ENCODE peak calls at places on chromosome 15, in five cellular contexts. B, Z, N, D and G are unnamed samples.

GRCh38 chr15:99651023-99651807 is 82.0 kb downstream of the LYSMD4 start:
- DNase-seq in B (no peak), Z (no peak), N (no peak), D (no peak), G (no peak)

GRCh38 chr15:39593071-39594055 is 12.5 kb downstream of the THBS1 start:
- DNase-seq in B (no peak), Z (no peak), N (no peak), D (no peak), G (no peak)

GRCh38 chr15:52164631-52165265 is 26.4 kb downstream of the GNB5 start:
- DNase-seq in B (no peak), Z (no peak), N (no peak), D (no peak), G (no peak)

GRCh38 chr15:73927003-73927475 is 777 bp downstream of the LOXL1 start:
- DNase-seq in B (no peak), Z (no peak), N (peak), D (no peak), G (no peak)

GRCh38 chr15:25847066-25847465 is 16.1 kb downstream of the ATP10A start:
- DNase-seq in B (no peak), Z (no peak), N (no peak), D (no peak), G (no peak)

GRCh38 chr15:32852771-32853170 is 135.0 kb downstream of the GREM1 start:
- DNase-seq in B (no peak), Z (no peak), N (no peak), D (peak), G (no peak)

GRCh38 chr15:31258260-31258659 is 68.4 kb upstream of the KLF13 start:
- DNase-seq in B (no peak), Z (no peak), N (no peak), D (no peak), G (no peak)

GRCh38 chr15:56996093-56996492 is 77.6 kb downstream of the TCF12 start:
- DNase-seq in B (no peak), Z (no peak), N (no peak), D (no peak), G (no peak)

GRCh38 chr15:77097317-77097721 is 26.4 kb upstream of the TSPAN3 start:
- DNase-seq in B (no peak), Z (no peak), N (no peak), D (no peak), G (no peak)

GRCh38 chr15:55394694-55395093 is 13.5 kb downstream of the CCPG1 start:
- DNase-seq in B (no peak), Z (no peak), N (no peak), D (no peak), G (no peak)

DNA sequence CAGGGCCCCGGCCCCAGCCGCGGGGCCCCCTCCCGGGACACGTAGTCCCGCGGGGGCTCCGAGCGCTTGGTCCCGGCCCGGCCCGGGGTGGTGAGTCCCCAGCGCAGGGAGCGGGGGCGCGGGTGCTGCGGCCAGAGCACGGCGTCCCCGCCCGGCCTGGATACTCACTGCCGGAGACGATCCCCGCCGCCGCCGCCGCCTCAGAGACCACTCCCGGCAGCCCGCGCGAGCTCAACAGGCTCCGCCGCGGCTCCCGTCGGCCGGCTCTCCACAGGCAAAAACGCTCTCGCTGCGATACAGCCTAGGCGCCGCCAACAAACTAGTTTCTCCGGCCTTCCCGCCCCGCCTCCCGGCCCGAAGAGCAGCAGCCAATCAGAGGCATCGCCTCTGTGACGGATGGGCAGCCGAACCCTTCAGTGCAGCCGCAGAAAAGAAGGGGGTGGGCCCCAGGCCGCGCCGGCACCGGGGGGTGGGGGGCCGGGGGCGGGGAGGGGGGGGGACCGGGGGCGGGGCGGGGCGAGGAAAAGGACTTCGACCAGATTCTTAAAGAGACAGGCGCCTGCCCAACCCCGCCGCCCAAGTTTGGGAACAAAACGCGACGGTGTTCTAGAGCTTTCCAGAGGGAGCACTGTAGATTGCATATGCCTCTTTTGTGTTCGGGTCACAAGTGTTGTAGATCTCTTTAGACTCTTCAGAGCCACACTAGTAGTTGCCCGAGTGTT is at the start of gene KLHL25:
- DNase-seq in B (peak), Z (peak), N (peak), D (peak), G (peak)
- TF ChIP-seq POLR2A in B (no peak), Z (peak), N (no peak), D (peak), G (peak)

DNA sequence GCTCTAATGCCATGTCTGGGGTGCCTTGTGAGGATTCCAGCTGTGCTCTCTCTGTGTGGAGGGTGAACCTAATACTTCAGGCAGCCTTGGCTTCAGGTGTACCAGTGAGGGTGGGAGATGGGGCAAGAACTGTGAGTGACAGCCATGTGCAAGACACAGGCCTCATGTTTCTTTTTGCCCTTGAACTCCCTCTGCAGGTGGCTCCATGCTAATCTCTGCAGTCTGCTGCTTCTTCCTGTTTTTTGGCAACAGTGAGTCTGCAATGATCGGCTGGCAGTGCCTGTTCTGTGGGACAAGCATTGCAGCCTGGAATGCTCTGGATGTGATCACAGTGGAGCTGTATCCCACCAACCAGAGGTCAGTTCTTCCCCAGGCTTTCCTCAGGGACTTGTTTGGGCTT is 189.3 kb downstream of the SV2B start:
- DNase-seq in B (no peak), Z (no peak), N (no peak), D (no peak), G (no peak)
- TF ChIP-seq TAF1 in B (no peak), Z (no peak), N (no peak), D (no peak), G (no peak)

GRCh38 chr15:79896634-79897379 is at the start of gene MTHFS:
- DNase-seq in B (peak), Z (no peak), N (peak), D (peak), G (peak)
- TF ChIP-seq POLR2A in B (peak), Z (peak), N (peak), D (peak), G (peak)

GRCh38 chr15:41950127-41950483 is 22.3 kb downstream of the EHD4 start:
- DNase-seq in B (no peak), Z (no peak), N (no peak), D (no peak), G (no peak)

GRCh38 chr15:41952003-41952563 is 20.3 kb downstream of the EHD4 start:
- DNase-seq in B (no peak), Z (no peak), N (no peak), D (no peak), G (no peak)

GRCh38 chr15:41949400-41950126 is 22.8 kb downstream of the EHD4 start:
- DNase-seq in B (no peak), Z (no peak), N (no peak), D (no peak), G (no peak)

GRCh38 chr15:41951571-41951970 is 20.8 kb downstream of the EHD4 start:
- DNase-seq in B (no peak), Z (no peak), N (no peak), D (no peak), G (no peak)

GRCh38 chr15:41950505-41950904 is 21.9 kb downstream of the EHD4 start:
- DNase-seq in B (no peak), Z (no peak), N (no peak), D (no peak), G (no peak)
- TF ChIP-seq TAF1 in B (no peak), Z (no peak), N (no peak), D (no peak), G (no peak)

DNA sequence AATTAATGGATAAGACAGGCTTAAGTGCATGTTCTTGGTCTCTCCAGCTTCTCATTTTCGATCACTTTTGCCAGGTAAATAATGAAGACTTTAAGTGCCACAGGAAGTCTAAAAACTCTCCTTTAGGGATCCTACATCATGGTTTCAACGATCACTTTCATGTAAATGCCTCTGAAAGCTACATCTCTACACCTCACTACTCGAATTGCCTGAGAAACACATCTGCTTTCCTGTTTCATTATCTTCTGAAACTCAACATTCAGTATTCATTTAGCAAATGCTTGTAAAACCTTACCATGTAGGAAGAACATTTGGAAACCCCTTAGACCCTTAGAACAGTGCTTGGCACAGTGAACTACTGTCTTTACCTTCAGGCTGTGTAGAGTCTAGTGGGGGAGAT is 16.2 kb downstream of the THAP10 start:
- DNase-seq in B (no peak), Z (no peak), N (no peak), D (no peak), G (no peak)
- TF ChIP-seq POLR2A in B (no peak), Z (no peak), N (no peak), D (no peak), G (no peak)